ENCODE peak calls at places on chromosomes 6 and 20, in eight cellular contexts. E is endothelial cell, F is colonic mucosa, I is esophagus muscularis mucosa, D is nephron progenitor cell, J is astrocyte of the spinal cord, S is neural crest cell, U is IMR-90. X is an unnamed sample.

GRCh38 chr6:56297022-56297995 is 49.9 kb upstream of the COL21A1 start:
- DNase-seq in U (no peak), D (no peak), S (no peak), J (no peak), E (no peak), I (no peak), F (no peak), X (no peak)

GRCh38 chr6:7974932-7975763 is 64.6 kb upstream of the TXNDC5 start:
- DNase-seq in S (no peak), J (peak), U (peak), D (no peak), I (no peak), E (no peak), F (peak), X (peak)

GRCh38 chr6:116218866-116219265 is 35.0 kb downstream of the TSPYL4 start:
- DNase-seq in U (no peak), J (no peak), D (no peak), S (no peak), I (no peak), E (no peak), F (no peak), X (no peak)

GRCh38 chr20:2814587-2815051 is at the start of gene C20orf141:
- DNase-seq in S (no peak), F (no peak), I (no peak), U (peak), D (no peak), J (peak), E (no peak), X (no peak)

GRCh38 chr20:59385461-59385860 is 85.0 kb downstream of the EDN3 start:
- DNase-seq in F (no peak), S (no peak), I (no peak), E (no peak), D (no peak), U (no peak), J (no peak), X (no peak)

GRCh38 chr6:118263929-118264486 is 284.1 kb upstream of the PLN start:
- DNase-seq in U (peak), E (peak), F (no peak), J (peak), I (no peak), D (peak), S (peak), X (no peak)

GRCh38 chr6:83183082-83183828 is 9.8 kb downstream of the PGM3 start:
- DNase-seq in F (no peak), J (peak), S (no peak), U (peak), D (no peak), E (no peak), I (no peak), X (no peak)

GRCh38 chr6:74931567-74931966 is 274.3 kb downstream of the COL12A1 start:
- DNase-seq in E (no peak), I (no peak), J (peak), S (no peak), D (no peak), U (peak), F (no peak), X (no peak)

GRCh38 chr6:158631678-158632537 is 12.6 kb downstream of the DYNLT1 start:
- DNase-seq in I (peak), F (peak), S (no peak), D (no peak), E (no peak), J (peak), U (peak), X (no peak)

GRCh38 chr6:9540534-9541126 is 874.2 kb downstream of the TFAP2A start:
- DNase-seq in J (peak), S (peak), F (no peak), D (no peak), U (peak), I (no peak), E (peak), X (peak)

GRCh38 chr6:116118608-116119007 is 7.3 kb downstream of the COL10A1 start:
- DNase-seq in U (peak), J (peak), F (no peak), D (no peak), I (no peak), E (no peak), S (no peak), X (no peak)

GRCh38 chr20:43904195-43904594 is 10.5 kb upstream of the TOX2 start:
- DNase-seq in J (no peak), E (no peak), I (peak), F (no peak), D (no peak), U (no peak), S (peak), X (no peak)

GRCh38 chr6:64694356-64694755 is 1012.7 kb downstream of the EYS start:
- DNase-seq in S (no peak), U (no peak), D (no peak), E (no peak), F (no peak), I (no peak), J (no peak), X (no peak)

GRCh38 chr6:42960243-42961019 is at the start of gene GNMT:
- DNase-seq in J (no peak), S (peak), I (no peak), F (peak), D (peak), E (peak), U (no peak), X (peak)

GRCh38 chr6:429515-430121 is 38.1 kb downstream of the IRF4 start:
- DNase-seq in D (no peak), U (no peak), S (no peak), I (no peak), J (no peak), E (no peak), F (no peak), X (no peak)

GRCh38 chr6:49909508-49910047 is 43.2 kb upstream of the CRISP1 start:
- DNase-seq in J (no peak), U (no peak), D (no peak), F (no peak), S (no peak), E (no peak), I (no peak), X (no peak)

GRCh38 chr20:23217023-23217422 is 130.9 kb upstream of the CD93 start:
- DNase-seq in U (no peak), I (peak), E (no peak), S (no peak), F (no peak), J (no peak), D (no peak), X (no peak)

GRCh38 chr6:99492137-99492536 is 23.1 kb downstream of the USP45 start:
- DNase-seq in U (no peak), J (no peak), I (no peak), E (no peak), D (no peak), S (no peak), F (no peak), X (no peak)

GRCh38 chr6:114154812-114155211 is 183.9 kb upstream of the HDAC2 start:
- DNase-seq in U (no peak), S (no peak), D (no peak), I (no peak), E (no peak), F (no peak), J (no peak), X (no peak)

GRCh38 chr6:90434096-90434495 is 137.5 kb upstream of the BACH2 start:
- DNase-seq in S (no peak), D (peak), F (no peak), U (no peak), E (no peak), J (no peak), I (no peak), X (no peak)

GRCh38 chr6:90432408-90432775 is 135.7 kb upstream of the BACH2 start:
- DNase-seq in S (no peak), I (no peak), D (no peak), U (no peak), J (no peak), E (no peak), F (no peak), X (no peak)

GRCh38 chr6:90429713-90430112 is 133.1 kb upstream of the BACH2 start:
- DNase-seq in U (no peak), F (no peak), D (no peak), E (no peak), J (peak), S (no peak), I (no peak), X (no peak)

GRCh38 chr6:90432937-90433336 is 136.3 kb upstream of the BACH2 start:
- DNase-seq in F (no peak), D (no peak), U (no peak), E (no peak), S (no peak), I (no peak), J (no peak), X (no peak)

DNA sequence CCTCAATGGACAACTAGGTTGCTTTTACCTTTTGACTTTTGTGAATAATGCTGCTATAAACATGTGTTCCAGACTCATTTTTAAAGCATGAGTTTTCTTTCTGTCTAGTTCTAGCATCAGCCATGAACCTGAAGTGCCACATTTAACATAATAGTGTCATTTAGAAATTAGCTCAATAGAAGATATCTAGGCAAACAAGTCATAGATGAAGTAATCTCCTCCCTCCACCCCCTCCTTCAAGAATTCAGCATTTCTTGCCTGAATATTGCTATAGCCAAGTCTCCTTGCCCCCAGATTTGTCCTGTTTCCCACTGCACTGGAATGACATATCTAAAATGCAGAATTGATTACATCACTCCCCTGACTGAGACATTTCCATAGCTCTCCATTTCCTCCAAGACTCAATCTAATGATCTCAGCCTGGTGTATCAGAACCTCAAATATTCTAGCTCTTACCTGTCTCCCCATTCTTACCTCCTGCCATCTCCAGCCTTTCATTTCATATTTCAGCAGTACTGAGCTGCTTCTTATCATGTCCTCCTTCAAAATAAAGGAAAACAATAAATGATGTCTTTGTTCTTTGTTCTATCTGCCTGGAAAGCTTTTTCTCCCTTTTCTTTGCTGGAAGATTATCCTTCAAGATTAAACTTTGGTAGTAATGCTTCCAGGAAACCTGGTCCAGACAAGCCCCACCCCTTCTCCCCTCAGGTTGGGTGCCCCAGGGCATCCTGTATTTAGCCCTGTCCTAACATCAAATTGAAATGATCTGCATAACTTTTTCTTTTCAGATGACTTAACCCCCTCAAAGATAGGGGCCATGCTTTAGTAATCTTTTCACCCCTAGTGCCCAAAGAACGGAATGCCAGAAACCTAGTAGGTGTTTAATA is 135.1 kb upstream of the BACH2 start:
- DNase-seq in I (no peak), U (no peak), S (no peak), J (no peak), D (no peak), F (no peak), E (no peak), X (no peak)
- TF ChIP-seq CTCF in I (no peak), U (no peak), S (no peak), J (no peak), D (no peak), F (no peak), E (no peak), X (no peak)

DNA sequence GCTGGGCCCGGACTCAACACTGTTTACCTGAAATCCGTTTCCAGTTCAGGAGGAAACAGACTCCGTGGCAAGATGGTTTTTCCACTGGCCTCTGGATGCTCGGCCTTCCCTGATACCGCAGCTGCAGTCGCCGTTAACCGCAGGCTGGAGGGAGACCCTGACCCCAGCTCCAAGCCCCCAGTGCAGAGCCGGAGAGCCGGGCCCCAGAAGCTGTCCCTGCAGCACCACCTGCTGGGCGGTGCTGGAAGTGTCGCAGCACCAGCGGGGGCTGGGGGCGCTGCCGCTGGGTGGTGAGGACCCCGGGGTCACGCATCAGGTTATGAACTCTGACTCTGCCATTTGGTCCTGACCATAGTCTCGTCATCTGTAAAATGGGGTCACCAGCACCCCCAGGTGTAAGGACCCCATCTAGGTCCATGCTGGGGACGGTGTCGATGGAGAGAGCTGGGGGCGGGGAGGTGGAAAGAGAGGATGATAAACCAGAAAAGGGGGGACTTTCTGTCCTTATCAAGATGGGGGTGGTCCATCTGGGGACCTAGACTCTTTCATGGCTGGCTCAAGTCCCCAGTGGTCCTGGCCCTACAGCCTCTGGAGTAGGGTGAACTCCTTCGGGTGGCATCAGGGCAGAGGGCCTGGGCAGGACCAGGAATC is 20.8 kb upstream of the CHRNA4 start:
- DNase-seq in D (peak), S (peak), E (peak), U (no peak), I (no peak), J (no peak), F (no peak), X (no peak)
- TF ChIP-seq CTCF in D (peak), S (peak), E (peak), U (peak), I (peak), J (peak), F (peak), X (peak)

DNA sequence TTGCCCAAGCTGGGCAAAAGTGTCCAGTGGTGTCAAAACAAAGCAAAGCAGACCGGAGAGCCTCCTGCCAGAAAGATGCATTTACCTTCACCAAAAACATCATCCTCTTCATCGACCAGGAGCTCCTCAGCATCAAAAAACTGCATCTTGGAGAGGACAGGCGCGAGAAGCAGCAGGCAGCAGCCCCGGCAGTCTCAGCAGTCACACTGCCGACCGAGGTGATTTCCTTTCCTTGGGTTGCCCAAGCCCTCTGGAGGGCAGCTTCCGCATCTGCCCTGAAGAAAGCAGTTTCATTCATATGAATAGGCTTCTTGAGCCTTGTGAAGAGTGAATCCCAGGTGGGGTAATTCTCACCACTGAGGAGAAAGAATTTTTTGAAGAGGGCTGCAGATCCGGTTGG is at the start of gene RIPOR2:
- DNase-seq in E (peak), D (peak), I (no peak), S (peak), F (no peak), U (no peak), J (no peak), X (no peak)
- TF ChIP-seq CTCF in E (no peak), D (no peak), I (no peak), S (no peak), F (no peak), U (no peak), J (no peak), X (no peak)

GRCh38 chr6:136034422-136034821 is 182.9 kb downstream of the PDE7B start:
- DNase-seq in S (no peak), E (no peak), U (no peak), D (no peak), J (no peak), I (no peak), F (no peak), X (no peak)
- TF ChIP-seq CTCF in S (no peak), E (no peak), U (no peak), D (no peak), J (no peak), I (no peak), F (no peak), X (no peak)

GRCh38 chr6:13355043-13355945 is 27.0 kb upstream of the TBC1D7 start:
- DNase-seq in S (no peak), U (peak), D (no peak), J (peak), I (no peak), E (no peak), F (no peak), X (no peak)
- TF ChIP-seq CTCF in S (no peak), U (no peak), D (no peak), J (no peak), I (no peak), E (no peak), F (no peak), X (no peak)

GRCh38 chr6:14795451-14795850 is 450.4 kb upstream of the JARID2 start:
- DNase-seq in U (no peak), D (no peak), S (no peak), F (no peak), I (no peak), E (no peak), J (no peak), X (no peak)
- TF ChIP-seq CTCF in U (no peak), D (no peak), S (no peak), F (no peak), I (no peak), E (no peak), J (no peak), X (no peak)

DNA sequence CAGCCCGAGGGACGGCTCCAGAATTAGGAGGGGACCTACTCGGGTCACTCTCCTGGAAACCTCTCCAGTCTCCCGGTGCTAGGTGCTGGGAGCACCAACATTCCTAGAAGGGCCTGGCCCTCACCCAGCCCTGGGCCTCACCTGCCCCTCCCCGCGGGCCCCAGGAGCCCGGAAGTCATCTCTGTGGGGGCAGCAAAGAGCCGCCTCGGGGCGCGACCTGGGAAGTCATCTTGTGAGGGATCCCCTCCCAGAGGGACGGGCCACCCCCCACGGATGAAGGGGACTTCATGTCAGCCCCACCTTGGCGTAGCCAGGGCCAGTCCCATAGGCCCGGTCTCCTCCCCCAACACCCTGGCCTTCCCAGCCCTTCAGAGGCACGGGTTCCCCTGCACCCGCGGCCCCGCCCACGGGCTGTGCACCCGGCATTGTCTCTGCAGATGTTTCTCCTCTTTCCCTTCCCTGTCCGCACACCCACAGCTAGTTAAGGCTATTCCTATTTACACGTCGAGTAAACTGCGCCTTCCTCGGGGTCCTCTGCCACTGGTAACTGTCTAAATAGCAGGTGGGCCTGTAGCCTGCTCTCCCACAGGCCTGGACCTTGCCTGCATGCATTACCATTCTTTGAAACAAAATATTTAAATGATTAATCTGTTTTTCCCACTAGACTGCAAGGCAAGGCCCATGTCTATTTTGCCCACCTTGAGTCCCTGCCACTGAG is 896 bp upstream of the RNASET2 start:
- DNase-seq in E (no peak), J (no peak), D (peak), I (no peak), U (no peak), S (peak), F (peak), X (no peak)
- TF ChIP-seq CTCF in E (no peak), J (no peak), D (no peak), I (no peak), U (no peak), S (no peak), F (no peak), X (no peak)